ENCODE peak calls at places on chromosomes 6 and 20, in nine cellular contexts. E, L, J, W, O, R, N, G and S are unnamed samples. For H4K20me1, the result is how much of the 10 kb centered on the place peaks cover.

GRCh38 chr6:168015492-168016175 is 18.2 kb downstream of the KIF25 start:
- DNase-seq in N (no peak), J (no peak), E (no peak), R (no peak), W (no peak), L (no peak), G (no peak), O (no peak), S (no peak)

GRCh38 chr6:75012018-75012417 is 193.8 kb downstream of the COL12A1 start:
- DNase-seq in N (no peak), L (no peak), E (no peak), W (no peak), G (no peak), R (no peak), O (no peak), J (peak), S (no peak)

GRCh38 chr20:63319164-63320040 is 26.4 kb downstream of the COL20A1 start:
- DNase-seq in E (no peak), R (no peak), N (no peak), G (no peak), J (no peak), W (no peak), L (no peak), O (no peak), S (no peak)

GRCh38 chr6:1952726-1953360 is 292.6 kb downstream of the GMDS start:
- DNase-seq in E (no peak), N (no peak), W (no peak), J (peak), G (no peak), L (no peak), O (peak), R (no peak), S (peak)

GRCh38 chr6:159157431-159157830 is 11.8 kb upstream of the FNDC1 start:
- DNase-seq in L (no peak), W (no peak), G (no peak), E (no peak), O (no peak), R (no peak), N (no peak), J (no peak), S (no peak)

GRCh38 chr6:84733889-84734288 is 30.5 kb downstream of the TBX18 start:
- DNase-seq in O (no peak), W (no peak), L (no peak), N (no peak), J (no peak), G (no peak), E (no peak), R (no peak), S (no peak)

GRCh38 chr20:64226686-64227576 is 28.6 kb upstream of the PCMTD2 start:
- DNase-seq in J (no peak), N (no peak), O (no peak), W (no peak), L (no peak), R (no peak), G (no peak), E (no peak), S (no peak)

GRCh38 chr20:35729283-35729807 is 12.7 kb downstream of the RBM39 start:
- DNase-seq in N (no peak), W (no peak), L (no peak), J (no peak), E (no peak), O (no peak), R (no peak), G (no peak), S (no peak)

GRCh38 chr6:145733770-145734169 is 1.6 kb downstream of the EPM2A start:
- DNase-seq in N (no peak), J (peak), O (peak), G (no peak), W (peak), E (peak), R (no peak), L (no peak), S (no peak)

GRCh38 chr6:9405369-9405768 is 970.0 kb upstream of the SLC35B3 start:
- DNase-seq in G (no peak), O (peak), W (no peak), R (no peak), J (peak), L (no peak), E (no peak), N (no peak), S (peak)

GRCh38 chr6:42166444-42167141 is 6.6 kb upstream of the GUCA1A start:
- DNase-seq in O (peak), W (peak), G (peak), N (peak), E (peak), L (peak), J (peak), R (peak), S (peak)

GRCh38 chr6:100484474-100484873 is 19.8 kb upstream of the SIM1 start:
- DNase-seq in W (no peak), N (no peak), E (no peak), L (no peak), O (no peak), R (no peak), J (no peak), G (no peak), S (no peak)

GRCh38 chr6:28742668-28743270 is 181.0 kb downstream of the TRIM27 start:
- DNase-seq in J (peak), W (no peak), L (peak), E (peak), R (peak), N (peak), O (peak), G (peak), S (peak)

GRCh38 chr6:131628726-131629125 is 684 bp upstream of the MED23 start:
- DNase-seq in E (no peak), W (no peak), N (no peak), G (no peak), L (no peak), R (no peak), O (peak), J (no peak), S (no peak)

GRCh38 chr20:63857751-63858392 is 3.4 kb upstream of the ABHD16B start:
- DNase-seq in W (no peak), N (peak), O (peak), E (no peak), L (no peak), G (no peak), R (no peak), J (no peak), S (no peak)

DNA sequence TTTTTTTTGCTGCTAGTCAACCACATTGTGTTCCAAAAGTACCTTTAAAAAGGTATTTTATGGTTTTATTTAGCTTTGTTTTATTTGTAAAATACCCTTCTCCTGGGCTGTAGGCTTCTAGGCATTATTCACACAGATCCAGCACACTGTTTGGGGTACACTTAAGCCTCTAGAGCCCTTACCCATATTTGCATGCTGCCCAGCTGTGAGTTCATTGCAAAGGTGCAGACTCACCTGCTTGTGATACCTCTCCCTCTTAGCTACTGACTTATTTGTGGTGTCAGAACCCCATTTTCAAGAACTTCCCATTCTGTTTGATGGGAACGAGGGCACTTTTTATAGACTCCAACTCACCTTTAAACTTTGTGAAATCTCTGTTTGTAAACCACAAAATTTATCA is 69.8 kb downstream of the RIN2 start:
- DNase-seq in R (no peak), W (no peak), N (peak), E (no peak), G (no peak), L (no peak), J (no peak), O (no peak), S (no peak)
- H2AFZ ChIP-seq in R (no peak), W (peak), N (no peak), E (no peak), G (peak), L (no peak), J (no peak), O (no peak), S (no peak)

GRCh38 chr20:5114403-5114802 is 5.4 kb downstream of the PCNA start:
- DNase-seq in E (no peak), N (no peak), W (no peak), J (no peak), R (no peak), G (no peak), L (no peak), O (no peak), S (no peak)
- H3K4me2 ChIP-seq in E (peak), N (peak), W (peak), J (no peak), R (no peak), G (no peak), L (peak), O (no peak), S (peak)

GRCh38 chr6:43778131-43778857 is 8.3 kb downstream of the VEGFA start:
- DNase-seq in R (no peak), O (no peak), E (no peak), J (no peak), L (no peak), N (no peak), G (no peak), W (no peak), S (no peak)

GRCh38 chr6:43780293-43780692 is 10.3 kb downstream of the VEGFA start:
- DNase-seq in W (no peak), R (no peak), J (no peak), L (no peak), E (no peak), O (no peak), N (no peak), G (no peak), S (no peak)

GRCh38 chr6:43780891-43781571 is 11.0 kb downstream of the VEGFA start:
- DNase-seq in G (no peak), R (no peak), N (no peak), W (no peak), J (no peak), L (no peak), O (no peak), E (no peak), S (no peak)

GRCh38 chr6:43779864-43780260 is 9.9 kb downstream of the VEGFA start:
- DNase-seq in O (no peak), G (no peak), E (no peak), N (no peak), R (no peak), J (no peak), L (no peak), W (no peak), S (no peak)

DNA sequence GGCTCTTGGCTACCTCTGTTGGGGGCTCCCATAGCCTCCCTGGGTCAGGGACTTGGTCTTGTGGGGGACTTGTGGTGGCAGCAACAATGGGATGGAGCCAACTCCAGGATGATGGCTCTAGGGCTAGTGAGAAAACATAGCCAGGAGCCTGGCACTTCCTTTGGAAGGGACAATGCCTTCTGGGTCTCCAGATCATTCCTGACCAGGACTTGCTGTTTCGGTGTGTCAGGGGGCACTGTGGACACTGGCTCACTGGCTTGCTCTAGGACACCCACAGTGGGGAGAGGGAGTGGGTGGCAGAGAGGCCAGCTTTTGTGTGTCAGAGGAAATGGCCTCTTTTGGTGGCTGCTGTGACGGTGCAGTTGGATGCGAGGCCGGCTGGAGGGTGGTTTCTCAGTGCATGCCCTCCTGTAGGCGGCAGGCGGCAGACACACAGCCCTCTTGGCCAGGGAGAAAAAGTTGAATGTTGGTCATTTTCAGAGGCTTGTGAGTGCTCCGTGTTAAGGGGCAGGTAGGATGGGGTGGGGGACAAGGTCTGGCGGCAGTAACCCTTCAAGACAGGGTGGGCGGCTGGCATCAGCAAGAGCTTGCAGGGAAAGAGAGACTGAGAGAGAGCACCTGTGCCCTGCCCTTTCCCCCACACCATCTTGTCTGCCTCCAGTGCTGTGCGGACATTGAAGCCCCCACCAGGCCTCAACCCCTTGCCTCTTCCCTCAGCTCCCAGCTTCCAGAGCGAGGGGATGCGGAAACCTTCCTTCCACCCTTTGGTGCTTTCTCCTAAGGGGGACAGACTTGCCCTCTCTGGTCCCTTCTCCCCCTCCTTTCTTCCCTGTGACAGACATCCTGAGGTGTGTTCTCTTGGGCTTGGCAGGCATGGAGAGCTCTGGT is 9.2 kb downstream of the VEGFA start:
- DNase-seq in L (no peak), R (no peak), J (no peak), E (no peak), O (no peak), G (no peak), N (no peak), W (no peak), S (no peak)
- H4K20me1 ChIP-seq in L (under half), R (under half), J (half or more), E (half or more), O (under half), G (under half), N (under half), W (under half), S (half or more)

GRCh38 chr6:52065621-52066020 is 21.8 kb downstream of the PKHD1 start:
- DNase-seq in E (no peak), J (no peak), O (no peak), W (no peak), L (no peak), R (no peak), G (no peak), N (no peak), S (peak)
- H2AFZ ChIP-seq in E (no peak), J (no peak), O (no peak), W (no peak), L (no peak), R (no peak), G (no peak), N (no peak), S (no peak)

DNA sequence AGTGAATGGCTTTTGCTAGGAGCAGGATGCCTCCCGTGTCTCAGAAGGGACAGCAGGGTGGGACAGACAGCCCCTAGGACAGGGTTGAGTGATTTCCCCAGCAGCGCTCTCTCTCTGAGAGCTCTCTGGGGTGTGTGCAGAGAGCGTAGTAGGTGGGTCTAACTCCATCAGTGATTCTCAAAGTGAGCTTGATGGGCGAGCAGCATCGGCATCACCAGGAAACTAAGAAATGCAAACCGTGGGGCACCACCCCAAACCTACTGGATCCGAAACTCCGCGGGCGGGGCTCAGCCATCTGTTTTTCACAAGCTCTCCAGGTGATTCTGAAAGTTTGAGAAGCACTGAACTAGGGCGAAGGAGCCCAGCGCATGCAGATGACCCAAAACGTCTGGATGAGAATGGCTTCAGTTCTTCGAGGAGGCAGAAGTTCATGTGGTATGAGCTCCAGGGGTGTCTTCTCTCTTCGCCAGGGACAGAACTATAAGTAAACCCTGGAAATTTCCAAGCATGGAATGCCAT is 119.6 kb upstream of the RNF24 start:
- DNase-seq in W (no peak), N (no peak), L (no peak), R (no peak), E (no peak), G (no peak), J (no peak), O (no peak), S (no peak)
- H3K4me2 ChIP-seq in W (no peak), N (no peak), L (peak), R (no peak), E (no peak), G (no peak), J (no peak), O (peak), S (peak)